ENCODE peak calls at places on chromosome 10, in eight cellular contexts. I is hypothalamus, A is tibial nerve, T is HEK293T, Y is head of caudate nucleus, G is tibial artery, X is NCI-H510A treated with DMSO at 0.1 percent for 48 hours, M is left ventricle myocardium inferior. Q is an unnamed sample.

GRCh38 chr10:78248651-78249464 is 215.2 kb downstream of the RPS24 start:
- DNase-seq in I (no peak), A (no peak), T (no peak), Y (peak), G (peak), X (no peak), M (no peak), Q (no peak)

GRCh38 chr10:123031124-123031523 is 22.3 kb downstream of the ACADSB start:
- DNase-seq in I (no peak), A (no peak), T (no peak), Y (no peak), G (no peak), X (no peak), M (no peak), Q (no peak)

GRCh38 chr10:99435986-99436633 is 5.7 kb upstream of the GOT1 start:
- DNase-seq in I (no peak), A (no peak), T (no peak), Y (no peak), G (no peak), X (peak), M (no peak), Q (no peak)

GRCh38 chr10:37667736-37668135 is 189.7 kb downstream of the ZNF248 start:
- DNase-seq in I (no peak), A (no peak), T (no peak), Y (no peak), G (no peak), X (no peak), M (no peak), Q (no peak)

GRCh38 chr10:93417264-93417663 is 64.9 kb downstream of the MYOF start:
- DNase-seq in I (no peak), A (no peak), T (no peak), Y (no peak), G (no peak), X (peak), M (peak), Q (no peak)

GRCh38 chr10:61744469-61744868 is 81.7 kb downstream of the CABCOCO1 start:
- DNase-seq in I (no peak), A (no peak), T (no peak), Y (no peak), G (no peak), X (no peak), M (no peak), Q (no peak)

GRCh38 chr10:124798364-124798763 is 3.3 kb upstream of the ABRAXAS2 start:
- DNase-seq in I (no peak), A (no peak), T (no peak), Y (no peak), G (no peak), X (no peak), M (no peak), Q (no peak)

GRCh38 chr10:84993251-84994035 is 665.1 kb downstream of the CCSER2 start:
- DNase-seq in I (no peak), A (no peak), T (no peak), Y (no peak), G (no peak), X (no peak), M (no peak), Q (no peak)

GRCh38 chr10:24885551-24885950 is 66.9 kb downstream of the PRTFDC1 start:
- DNase-seq in I (no peak), A (no peak), T (no peak), Y (no peak), G (no peak), X (no peak), M (no peak), Q (no peak)

GRCh38 chr10:114714281-114714741 is 56.2 kb upstream of the ABLIM1 start:
- DNase-seq in I (no peak), A (no peak), T (peak), Y (no peak), G (no peak), X (peak), M (peak), Q (no peak)

GRCh38 chr10:50552771-50553535 is 70.8 kb downstream of the SGMS1 start:
- DNase-seq in I (no peak), A (no peak), T (peak), Y (no peak), G (no peak), X (no peak), M (no peak), Q (no peak)

GRCh38 chr10:28411648-28412047 is 108.8 kb upstream of the MPP7 start:
- DNase-seq in I (no peak), A (no peak), T (no peak), Y (no peak), G (no peak), X (no peak), M (no peak), Q (no peak)

GRCh38 chr10:73647211-73647874 is 6.1 kb upstream of the MYOZ1 start:
- DNase-seq in I (peak), A (peak), T (peak), Y (peak), G (peak), X (peak), M (peak), Q (no peak)

GRCh38 chr10:80660266-80660665 is 122.6 kb downstream of the SH2D4B start:
- DNase-seq in I (no peak), A (no peak), T (no peak), Y (no peak), G (no peak), X (no peak), M (no peak), Q (no peak)

GRCh38 chr10:13272164-13272571 is 27.7 kb downstream of the PHYH start:
- DNase-seq in I (peak), A (peak), T (no peak), Y (peak), G (peak), X (peak), M (peak), Q (peak)

GRCh38 chr10:31952066-31952465 is 23.4 kb upstream of the ARHGAP12 start:
- DNase-seq in I (no peak), A (no peak), T (no peak), Y (no peak), G (no peak), X (no peak), M (no peak), Q (no peak)

GRCh38 chr10:119595715-119596515 is 849 bp downstream of the TIAL1 start:
- DNase-seq in I (no peak), A (no peak), T (peak), Y (peak), G (peak), X (no peak), M (peak), Q (no peak)

GRCh38 chr10:30059209-30060107 is at the start of gene JCAD:
- DNase-seq in I (no peak), A (peak), T (peak), Y (peak), G (peak), X (peak), M (peak), Q (peak)

GRCh38 chr10:51063659-51064535 is 10.4 kb upstream of the PRKG1 start:
- DNase-seq in I (no peak), A (no peak), T (no peak), Y (no peak), G (no peak), X (peak), M (no peak), Q (no peak)

GRCh38 chr10:35641430-35642015 is 573 bp downstream of the FZD8 start:
- DNase-seq in I (no peak), A (no peak), T (no peak), Y (no peak), G (no peak), X (no peak), M (no peak), Q (peak)

GRCh38 chr10:97224483-97225435 is 39.0 kb upstream of the SLIT1 start:
- DNase-seq in I (no peak), A (no peak), T (no peak), Y (no peak), G (no peak), X (no peak), M (no peak), Q (no peak)

GRCh38 chr10:58981051-58981450 is 195.4 kb upstream of the PHYHIPL start:
- DNase-seq in I (no peak), A (no peak), T (no peak), Y (no peak), G (no peak), X (no peak), M (no peak), Q (no peak)

GRCh38 chr10:75058142-75058541 is 53.3 kb upstream of the SAMD8 start:
- DNase-seq in I (no peak), A (no peak), T (no peak), Y (no peak), G (no peak), X (no peak), M (no peak), Q (no peak)